ENCODE peak calls at places on chromosomes 13 and 19, in six cellular contexts. Y, R, T, G, H and X are unnamed samples.

GRCh38 chr19:39677931-39678889 is 22.5 kb downstream of the LGALS16 start:
- DNase-seq in Y (no peak), R (no peak), T (no peak), G (peak), H (no peak), X (no peak)

GRCh38 chr13:45370922-45371406 is 30.0 kb upstream of the TPT1 start:
- DNase-seq in Y (no peak), R (peak), T (peak), G (peak), H (peak), X (no peak)

GRCh38 chr13:34942732-34943674 is 933 bp downstream of the NBEA start:
- DNase-seq in Y (no peak), R (no peak), T (peak), G (peak), H (no peak), X (no peak)

GRCh38 chr19:9597027-9597426 is 12.7 kb upstream of the ZNF121 start:
- DNase-seq in Y (peak), R (no peak), T (no peak), G (no peak), H (peak), X (no peak)

GRCh38 chr13:79483302-79483701 is 2.3 kb downstream of the NDFIP2 start:
- DNase-seq in Y (peak), R (no peak), T (no peak), G (no peak), H (peak), X (no peak)

GRCh38 chr19:18591735-18592385 is 3.3 kb downstream of the REX1BD start:
- DNase-seq in Y (no peak), R (no peak), T (no peak), G (no peak), H (no peak), X (no peak)

GRCh38 chr13:102191951-102192461 is 209.8 kb downstream of the FGF14 start:
- DNase-seq in Y (peak), R (no peak), T (no peak), G (no peak), H (peak), X (no peak)

GRCh38 chr19:46021531-46022041 is 1.3 kb downstream of the PGLYRP1 start:
- DNase-seq in Y (peak), R (no peak), T (peak), G (peak), H (peak), X (no peak)

GRCh38 chr13:50914301-50914700 is 4.7 kb downstream of the RNASEH2B start:
- DNase-seq in Y (no peak), R (no peak), T (no peak), G (no peak), H (no peak), X (no peak)

GRCh38 chr13:92807343-92807742 is 419.3 kb upstream of the GPC6 start:
- DNase-seq in Y (no peak), R (no peak), T (no peak), G (no peak), H (no peak), X (no peak)

GRCh38 chr13:109700176-109700575 is 86.2 kb downstream of the IRS2 start:
- DNase-seq in Y (peak), R (no peak), T (no peak), G (peak), H (peak), X (no peak)

GRCh38 chr13:70043685-70044084 is 63.9 kb upstream of the ATXN8OS start:
- DNase-seq in Y (peak), R (no peak), T (no peak), G (no peak), H (peak), X (no peak)

GRCh38 chr13:40063278-40063698 is 407.8 kb downstream of the COG6 start:
- DNase-seq in Y (no peak), R (no peak), T (no peak), G (no peak), H (no peak), X (no peak)

GRCh38 chr13:74891610-74892009 is 590.4 kb downstream of the TBC1D4 start:
- DNase-seq in Y (peak), R (no peak), T (no peak), G (no peak), H (peak), X (no peak)

GRCh38 chr13:31797154-31797775 is 57.9 kb downstream of the RXFP2 start:
- DNase-seq in Y (peak), R (no peak), T (no peak), G (no peak), H (peak), X (no peak)

GRCh38 chr13:21014666-21015170 is 46.7 kb downstream of the LATS2 start:
- DNase-seq in Y (no peak), R (no peak), T (no peak), G (no peak), H (peak), X (no peak)

GRCh38 chr13:47184311-47184710 is 287.5 kb upstream of the HTR2A start:
- DNase-seq in Y (no peak), R (no peak), T (no peak), G (no peak), H (no peak), X (no peak)

GRCh38 chr19:47445937-47446402 is 25.7 kb downstream of the SLC8A2 start:
- DNase-seq in Y (no peak), R (no peak), T (peak), G (peak), H (peak), X (no peak)

GRCh38 chr13:99264053-99264452 is 5.9 kb upstream of the GPR18 start:
- DNase-seq in Y (no peak), R (no peak), T (no peak), G (no peak), H (no peak), X (no peak)

GRCh38 chr13:20359335-20359734 is 127.2 kb upstream of the GJB6 start:
- DNase-seq in Y (peak), R (no peak), T (no peak), G (no peak), H (peak), X (no peak)

GRCh38 chr13:28761586-28761985 is 42.8 kb upstream of the SLC46A3 start:
- DNase-seq in Y (peak), R (no peak), T (no peak), G (no peak), H (peak), X (no peak)

GRCh38 chr19:49642488-49643035 is 553 bp downstream of the SCAF1 start:
- DNase-seq in Y (no peak), R (no peak), T (no peak), G (no peak), H (no peak), X (no peak)

GRCh38 chr19:3404324-3405260 is 38.2 kb downstream of the NFIC start:
- DNase-seq in Y (no peak), R (peak), T (no peak), G (peak), H (peak), X (no peak)

GRCh38 chr13:50646070-50646469 is 197.4 kb downstream of the DLEU7 start:
- DNase-seq in Y (no peak), R (no peak), T (no peak), G (no peak), H (peak), X (no peak)

GRCh38 chr19:1259873-1260748 is 9.0 kb upstream of the CIRBP start:
- DNase-seq in Y (no peak), R (no peak), T (no peak), G (peak), H (peak), X (no peak)

GRCh38 chr13:87889241-87889640 is 218.1 kb downstream of the SLITRK5 start:
- DNase-seq in Y (no peak), R (no peak), T (no peak), G (no peak), H (no peak), X (no peak)

GRCh38 chr13:43153436-43154082 is 130.2 kb downstream of the DNAJC15 start:
- DNase-seq in Y (peak), R (no peak), T (no peak), G (no peak), H (peak), X (no peak)

GRCh38 chr19:46351241-46352041 is 4.6 kb downstream of the PPP5C start:
- DNase-seq in Y (peak), R (no peak), T (no peak), G (peak), H (peak), X (no peak)

GRCh38 chr13:43573361-43573740 is 213.4 kb downstream of the ENOX1 start:
- DNase-seq in Y (peak), R (no peak), T (no peak), G (no peak), H (peak), X (no peak)

GRCh38 chr13:106865706-106866288 is 297.9 kb upstream of the ARGLU1 start:
- DNase-seq in Y (no peak), R (no peak), T (no peak), G (no peak), H (no peak), X (no peak)

GRCh38 chr19:3176715-3177501 is 1.7 kb upstream of the S1PR4 start:
- DNase-seq in Y (peak), R (no peak), T (peak), G (peak), H (peak), X (no peak)

GRCh38 chr19:43777163-43777700 is 3.5 kb downstream of the KCNN4 start:
- DNase-seq in Y (peak), R (no peak), T (no peak), G (no peak), H (no peak), X (no peak)

GRCh38 chr13:36130542-36131214 is 504 bp downstream of the DCLK1 start:
- DNase-seq in Y (no peak), R (no peak), T (peak), G (peak), H (peak), X (no peak)

GRCh38 chr19:18612772-18613588 is at the start of gene TMEM59L:
- DNase-seq in Y (no peak), R (no peak), T (no peak), G (no peak), H (no peak), X (no peak)

GRCh38 chr13:23950736-23951510 is 53.6 kb upstream of the C1QTNF9B start:
- DNase-seq in Y (no peak), R (no peak), T (no peak), G (no peak), H (no peak), X (no peak)
- TF ChIP-seq CTCF in Y (no peak), R (no peak), T (no peak), G (no peak), H (no peak), X (no peak)

DNA sequence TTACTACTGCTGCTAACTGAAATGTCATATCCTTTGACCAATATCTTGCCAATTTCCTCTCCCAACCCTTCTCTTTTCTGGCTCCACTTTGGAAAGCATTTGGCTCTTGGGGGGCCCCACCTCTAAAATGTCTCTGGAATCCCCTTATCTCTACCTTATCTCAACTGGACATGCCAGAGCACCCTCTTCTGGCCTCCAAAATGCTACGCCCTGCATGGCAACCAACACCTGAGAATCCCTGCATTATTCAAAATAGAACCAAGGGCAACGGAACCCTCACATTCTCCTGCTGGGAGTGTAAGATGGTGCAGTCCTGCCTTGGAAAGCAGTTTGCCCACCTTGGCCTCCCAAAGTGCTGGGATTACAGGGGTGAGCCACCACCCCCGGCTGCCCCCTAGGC is 35.3 kb downstream of the CERS4 start:
- DNase-seq in Y (no peak), R (no peak), T (no peak), G (no peak), H (no peak), X (no peak)
- TF ChIP-seq CTCF in Y (no peak), R (no peak), T (no peak), G (no peak), H (no peak), X (no peak)

GRCh38 chr19:6464070-6464873 is at the start of gene CRB3:
- DNase-seq in Y (peak), R (no peak), T (peak), G (peak), H (peak), X (no peak)

GRCh38 chr19:6459356-6460098 is at the start of gene SLC25A23:
- DNase-seq in Y (peak), R (no peak), T (peak), G (peak), H (peak), X (no peak)

GRCh38 chr19:6457958-6458694 is 1.5 kb downstream of the SLC25A23 start:
- DNase-seq in Y (no peak), R (no peak), T (no peak), G (no peak), H (no peak), X (no peak)

GRCh38 chr19:6458695-6459355 is 767 bp downstream of the SLC25A23 start:
- DNase-seq in Y (no peak), R (no peak), T (no peak), G (peak), H (no peak), X (no peak)

GRCh38 chr19:6460099-6460884 is 700 bp upstream of the SLC25A23 start:
- DNase-seq in Y (peak), R (peak), T (peak), G (peak), H (peak), X (peak)
- TF ChIP-seq CTCF in Y (peak), R (peak), T (peak), G (peak), H (peak), X (peak)

DNA sequence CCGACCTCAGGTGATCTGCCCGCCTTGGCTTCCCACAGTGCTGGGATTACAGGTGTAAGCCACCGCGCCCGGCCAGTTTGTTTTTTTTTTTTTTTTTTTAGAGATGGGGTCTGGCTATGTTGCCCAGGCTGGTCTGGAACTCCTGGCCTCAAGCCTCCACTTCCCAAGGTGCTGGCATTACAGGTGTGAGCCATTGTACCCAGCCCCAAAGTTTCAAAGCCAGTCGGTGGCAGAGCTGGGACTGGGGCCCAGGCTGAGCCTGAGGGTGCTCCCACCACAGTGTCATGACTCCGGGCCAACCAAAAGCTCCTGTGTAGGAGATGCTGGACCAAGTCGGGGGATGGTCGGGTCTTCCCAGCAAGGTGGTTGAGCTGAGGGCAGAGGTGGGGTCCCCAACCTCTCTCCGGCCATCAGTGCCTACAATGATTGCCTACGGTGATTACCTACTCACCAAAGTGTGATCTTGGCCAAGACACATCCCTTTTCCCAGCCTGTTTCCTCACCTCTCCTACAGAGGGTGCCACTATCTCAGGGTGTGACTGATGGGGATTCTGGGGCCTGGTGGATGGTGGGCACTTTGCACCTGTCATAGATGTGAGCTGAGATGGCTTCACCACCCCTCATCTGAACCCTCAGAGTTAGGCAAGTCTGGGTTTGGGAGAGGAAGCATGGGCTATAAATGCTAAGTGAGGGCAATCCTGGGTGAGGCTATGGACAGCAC is 5.9 kb upstream of the SAMD1 start:
- DNase-seq in Y (no peak), R (no peak), T (no peak), G (no peak), H (no peak), X (no peak)
- TF ChIP-seq CTCF in Y (peak), R (no peak), T (peak), G (no peak), H (peak), X (no peak)

DNA sequence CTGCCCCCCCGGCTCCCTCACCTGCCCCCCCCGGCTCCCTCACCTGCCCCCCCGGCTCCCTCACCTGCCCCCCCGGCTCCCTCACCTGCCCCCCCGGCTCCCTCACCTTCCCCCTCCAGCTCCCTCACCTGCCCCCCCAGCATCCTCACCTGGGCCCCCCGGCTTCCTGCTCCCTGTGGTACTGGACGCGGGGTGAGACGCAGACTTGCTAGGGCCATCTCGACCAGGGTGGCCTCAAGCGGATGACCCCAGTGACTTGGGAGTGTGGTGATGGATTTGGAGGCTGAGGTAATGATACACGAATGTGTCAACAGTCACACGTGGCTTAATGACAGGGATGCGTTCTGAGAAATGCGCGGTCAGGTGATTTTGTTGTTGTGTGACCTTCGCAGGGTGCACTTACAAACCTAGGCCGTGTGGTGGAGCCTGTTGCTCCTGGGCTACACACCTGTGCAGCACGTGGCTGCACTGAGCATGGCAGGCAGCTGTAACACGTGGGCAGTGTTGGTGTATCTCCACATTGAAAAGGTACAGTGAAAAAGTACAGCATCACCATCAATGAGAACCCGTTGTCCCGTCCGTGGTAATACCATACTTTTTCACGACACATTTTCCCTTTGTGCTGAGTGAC is 197.8 kb downstream of the TEX29 start:
- DNase-seq in Y (no peak), R (no peak), T (peak), G (no peak), H (no peak), X (no peak)
- TF ChIP-seq CTCF in Y (no peak), R (no peak), T (peak), G (no peak), H (no peak), X (no peak)

GRCh38 chr19:15161028-15161984 is 39.5 kb downstream of the NOTCH3 start:
- DNase-seq in Y (no peak), R (no peak), T (no peak), G (no peak), H (no peak), X (no peak)
- TF ChIP-seq CTCF in Y (peak), R (no peak), T (peak), G (no peak), H (peak), X (no peak)